ENCODE peak calls at places on chromosome 20, in ten cellular contexts. V is hypothalamus; H is stimulated activated CD4-positive, alpha-beta T cell treated with anti-CD3 and anti-CD28 coated beads, Interleukin-12 subunit alpha, Interleukin-12 subunit beta, amount 100 ng/mL, for 48 hours; X is dorsolateral prefrontal cortex; Q is midbrain; K is psoas muscle; A is HT-29; J is left colon; U is T-helper 17 cell; O is tibial nerve. Z is an unnamed sample.

GRCh38 chr20:53282217-53282955 is 310.2 kb downstream of the TSHZ2 start:
- DNase-seq in V (no peak), H (no peak), X (no peak), Q (no peak), K (no peak), A (no peak), J (no peak), U (no peak), O (no peak), Z (no peak)

GRCh38 chr20:44034451-44034850 is 119.8 kb downstream of the TOX2 start:
- DNase-seq in V (no peak), H (no peak), X (no peak), Q (no peak), K (no peak), A (no peak), J (no peak), U (no peak), O (no peak), Z (no peak)

GRCh38 chr20:56453347-56453746 is 15.1 kb upstream of the RTF2 start:
- DNase-seq in V (no peak), H (no peak), X (no peak), Q (no peak), K (no peak), A (no peak), J (no peak), U (no peak), O (no peak), Z (no peak)

GRCh38 chr20:24989162-24989561 is 3.4 kb downstream of the APMAP start:
- DNase-seq in V (no peak), H (no peak), X (no peak), Q (no peak), K (peak; percentile 26), A (no peak), J (no peak), U (no peak), O (no peak), Z (peak; percentile 54)

GRCh38 chr20:36802326-36803223 is 29.0 kb upstream of the DSN1 start:
- DNase-seq in V (no peak), H (no peak), X (no peak), Q (no peak), K (no peak), A (no peak), J (no peak), U (no peak), O (no peak), Z (peak; percentile 44)

GRCh38 chr20:11128131-11128831 is 454.5 kb upstream of the JAG1 start:
- DNase-seq in V (no peak), H (no peak), X (no peak), Q (no peak), K (no peak), A (no peak), J (no peak), U (no peak), O (peak; percentile 15), Z (no peak)

GRCh38 chr20:63443606-63444395 is 28.7 kb downstream of the KCNQ2 start:
- DNase-seq in V (no peak), H (no peak), X (no peak), Q (no peak), K (no peak), A (no peak), J (no peak), U (no peak), O (no peak), Z (no peak)

GRCh38 chr20:55782861-55783260 is 222.5 kb downstream of the CBLN4 start:
- DNase-seq in V (no peak), H (no peak), X (no peak), Q (no peak), K (no peak), A (no peak), J (no peak), U (no peak), O (no peak), Z (no peak)

GRCh38 chr20:7856756-7857155 is 83.5 kb downstream of the HAO1 start:
- DNase-seq in V (no peak), H (no peak), X (no peak), Q (no peak), K (no peak), A (peak; percentile 27), J (no peak), U (no peak), O (no peak), Z (no peak)

GRCh38 chr20:57790176-57790575 is 80.4 kb upstream of the PMEPA1 start:
- DNase-seq in V (no peak), H (no peak), X (no peak), Q (no peak), K (peak; percentile 9), A (no peak), J (no peak), U (no peak), O (no peak), Z (no peak)

GRCh38 chr20:50464026-50464724 is 46.0 kb upstream of the PTPN1 start:
- DNase-seq in V (peak; percentile 53), H (peak; percentile 34), X (peak; percentile 72), Q (peak; percentile 69), K (peak; percentile 77), A (peak; percentile 85), J (no peak), U (peak; percentile 37), O (no peak), Z (peak; percentile 42)

GRCh38 chr20:59547596-59547995 is 56.7 kb upstream of the PHACTR3 start:
- DNase-seq in V (no peak), H (no peak), X (no peak), Q (no peak), K (no peak), A (no peak), J (no peak), U (no peak), O (no peak), Z (no peak)

GRCh38 chr20:20363449-20364015 is 4.4 kb upstream of the INSM1 start:
- DNase-seq in V (no peak), H (no peak), X (no peak), Q (no peak), K (no peak), A (no peak), J (no peak), U (no peak), O (no peak), Z (peak; percentile 69)

GRCh38 chr20:59455392-59456341 is 148.7 kb upstream of the PHACTR3 start:
- DNase-seq in V (peak; percentile 55), H (no peak), X (no peak), Q (peak; percentile 47), K (peak; percentile 60), A (peak; percentile 42), J (no peak), U (no peak), O (no peak), Z (peak; percentile 83)

GRCh38 chr20:40805592-40805991 is 116.6 kb upstream of the MAFB start:
- DNase-seq in V (no peak), H (no peak), X (no peak), Q (no peak), K (no peak), A (no peak), J (no peak), U (no peak), O (no peak), Z (no peak)

GRCh38 chr20:22984611-22985010 is 50.5 kb upstream of the SSTR4 start:
- DNase-seq in V (no peak), H (no peak), X (no peak), Q (no peak), K (no peak), A (no peak), J (no peak), U (no peak), O (no peak), Z (no peak)

GRCh38 chr20:10986586-10986985 is 312.8 kb upstream of the JAG1 start:
- DNase-seq in V (no peak), H (no peak), X (no peak), Q (no peak), K (no peak), A (no peak), J (no peak), U (no peak), O (no peak), Z (no peak)

GRCh38 chr20:44083220-44083933 is 103.6 kb downstream of the JPH2 start:
- DNase-seq in V (no peak), H (no peak), X (no peak), Q (no peak), K (peak; percentile 87), A (no peak), J (no peak), U (no peak), O (no peak), Z (peak; percentile 26)

GRCh38 chr20:64079273-64080012 is at the start of gene RGS19:
- DNase-seq in V (peak; percentile 62), H (no peak), X (peak; percentile 78), Q (peak; percentile 55), K (peak; percentile 85), A (peak; percentile 80), J (peak; percentile 59), U (peak; percentile 72), O (peak; percentile 49), Z (no peak)

GRCh38 chr20:17850674-17851006 is 118.0 kb downstream of the SNX5 start:
- DNase-seq in V (no peak), H (no peak), X (no peak), Q (no peak), K (no peak), A (no peak), J (no peak), U (no peak), O (no peak), Z (no peak)

GRCh38 chr20:17761612-17762011 is 61.8 kb downstream of the BANF2 start:
- DNase-seq in V (no peak), H (no peak), X (no peak), Q (no peak), K (no peak), A (no peak), J (no peak), U (no peak), O (no peak), Z (no peak)

GRCh38 chr20:45695496-45695895 is 6.3 kb upstream of the WFDC13 start:
- DNase-seq in V (no peak), H (no peak), X (no peak), Q (no peak), K (no peak), A (no peak), J (no peak), U (no peak), O (no peak), Z (no peak)

GRCh38 chr20:41352106-41352505 is 11.5 kb downstream of the LPIN3 start:
- DNase-seq in V (no peak), H (no peak), X (no peak), Q (no peak), K (no peak), A (peak; percentile 51), J (no peak), U (no peak), O (no peak), Z (peak; percentile 60)

GRCh38 chr20:24727795-24728194 is 221.3 kb upstream of the CST7 start:
- DNase-seq in V (no peak), H (no peak), X (no peak), Q (no peak), K (no peak), A (no peak), J (no peak), U (no peak), O (no peak), Z (no peak)

GRCh38 chr20:49045440-49046086 is 549 bp upstream of the CSE1L start:
- DNase-seq in V (no peak), H (no peak), X (no peak), Q (no peak), K (peak; percentile 67), A (no peak), J (peak; percentile 43), U (peak; percentile 14), O (no peak), Z (no peak)

GRCh38 chr20:33348136-33348937 is 53.0 kb downstream of the CDK5RAP1 start:
- DNase-seq in V (no peak), H (no peak), X (no peak), Q (no peak), K (no peak), A (no peak), J (no peak), U (no peak), O (no peak), Z (peak; percentile 16)